ENCODE peak calls at places on chromosomes 4 and X, in five cellular contexts. One of them, this sample, is unnamed.

GRCh38 chr4:184237612-184238011 is 19.9 kb upstream of the ENPP6 start:
- DNase-seq in HepG2: no peak
- DNase-seq in H1: no peak
- DNase-seq in K562: peak
- DNase-seq in HCT116: no peak
- DNase-seq in this sample: no peak

GRCh38 chrX:8731579-8732395 is at the start of gene ANOS1:
- DNase-seq in H1: no peak
- DNase-seq in HepG2: no peak
- DNase-seq in K562: no peak
- DNase-seq in HCT116: no peak
- DNase-seq in this sample: no peak

GRCh38 chrX:119013146-119013545 is 38.7 kb downstream of the LONRF3 start:
- DNase-seq in H1: no peak
- DNase-seq in HCT116: no peak
- DNase-seq in HepG2: no peak
- DNase-seq in K562: no peak
- DNase-seq in this sample: no peak

GRCh38 chr4:128354205-128354821 is 66.7 kb upstream of the PGRMC2 start:
- DNase-seq in H1: no peak
- DNase-seq in K562: no peak
- DNase-seq in HCT116: no peak
- DNase-seq in HepG2: peak
- DNase-seq in this sample: no peak

GRCh38 chrX:71632923-71633657 is 14.8 kb upstream of the CXCR3 start:
- DNase-seq in H1: no peak
- DNase-seq in K562: no peak
- DNase-seq in HCT116: no peak
- DNase-seq in HepG2: no peak
- DNase-seq in this sample: no peak

GRCh38 chr4:172776203-172776896 is 392.3 kb upstream of the GALNT7 start:
- DNase-seq in HCT116: no peak
- DNase-seq in H1: no peak
- DNase-seq in HepG2: no peak
- DNase-seq in K562: no peak
- DNase-seq in this sample: no peak

GRCh38 chr4:186953601-186954260 is 230.1 kb upstream of the FAT1 start:
- DNase-seq in HCT116: no peak
- DNase-seq in HepG2: no peak
- DNase-seq in K562: no peak
- DNase-seq in H1: no peak
- DNase-seq in this sample: no peak

GRCh38 chr4:167966161-167966560 is 126.2 kb upstream of the ANXA10 start:
- DNase-seq in HCT116: no peak
- DNase-seq in K562: no peak
- DNase-seq in H1: no peak
- DNase-seq in HepG2: no peak
- DNase-seq in this sample: no peak

GRCh38 chr4:149735796-149736195 is 79.8 kb downstream of the IQCM start:
- DNase-seq in K562: no peak
- DNase-seq in HCT116: no peak
- DNase-seq in HepG2: no peak
- DNase-seq in H1: no peak
- DNase-seq in this sample: no peak

GRCh38 chr4:183337833-183338232 is 15.6 kb upstream of the CLDN24 start:
- DNase-seq in K562: no peak
- DNase-seq in HCT116: no peak
- DNase-seq in HepG2: no peak
- DNase-seq in H1: no peak
- DNase-seq in this sample: no peak

GRCh38 chr4:24007740-24008348 is 118.0 kb upstream of the PPARGC1A start:
- DNase-seq in HepG2: peak
- DNase-seq in K562: no peak
- DNase-seq in H1: no peak
- DNase-seq in HCT116: no peak
- DNase-seq in this sample: no peak

GRCh38 chr4:113248320-113248719 is 198.9 kb downstream of the ANK2 start:
- DNase-seq in H1: peak
- DNase-seq in HepG2: peak
- DNase-seq in HCT116: peak
- DNase-seq in K562: peak
- DNase-seq in this sample: no peak

GRCh38 chr4:5125326-5125725 is 74.0 kb downstream of the STK32B start:
- DNase-seq in HCT116: no peak
- DNase-seq in K562: no peak
- DNase-seq in H1: no peak
- DNase-seq in HepG2: no peak
- DNase-seq in this sample: no peak

GRCh38 chr4:158624889-158625478 is 46.7 kb downstream of the C4orf46 start:
- DNase-seq in H1: no peak
- DNase-seq in HepG2: peak
- DNase-seq in HCT116: peak
- DNase-seq in K562: peak
- DNase-seq in this sample: peak

DNA sequence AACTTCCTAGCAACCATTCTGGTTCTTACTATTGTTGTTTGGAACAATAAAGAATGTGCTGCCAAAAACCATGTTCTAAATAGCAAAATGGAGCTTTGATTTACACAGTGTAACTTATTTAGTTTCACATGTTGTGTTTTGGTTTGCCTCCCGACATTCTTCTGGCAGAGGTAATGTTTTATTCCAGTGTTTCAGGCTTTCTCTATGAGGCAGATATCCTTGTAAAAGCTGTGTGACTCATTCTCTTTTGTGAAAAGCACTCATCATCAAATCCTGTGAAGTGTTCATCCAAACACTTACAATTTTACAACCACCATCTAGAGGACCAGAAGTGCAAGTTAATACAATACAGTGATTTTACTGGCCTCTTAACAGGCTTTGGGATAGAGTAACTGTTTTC is 219.0 kb upstream of the GIMD1 start:
- DNase-seq in HCT116: no peak
- DNase-seq in K562: no peak
- DNase-seq in HepG2: no peak
- DNase-seq in H1: no peak
- DNase-seq in this sample: no peak
- TF ChIP-seq SRF in HCT116: no peak
- TF ChIP-seq SRF in K562: no peak
- TF ChIP-seq SRF in HepG2: no peak
- TF ChIP-seq SRF in H1: no peak
- TF ChIP-seq SRF in this sample: no peak

DNA sequence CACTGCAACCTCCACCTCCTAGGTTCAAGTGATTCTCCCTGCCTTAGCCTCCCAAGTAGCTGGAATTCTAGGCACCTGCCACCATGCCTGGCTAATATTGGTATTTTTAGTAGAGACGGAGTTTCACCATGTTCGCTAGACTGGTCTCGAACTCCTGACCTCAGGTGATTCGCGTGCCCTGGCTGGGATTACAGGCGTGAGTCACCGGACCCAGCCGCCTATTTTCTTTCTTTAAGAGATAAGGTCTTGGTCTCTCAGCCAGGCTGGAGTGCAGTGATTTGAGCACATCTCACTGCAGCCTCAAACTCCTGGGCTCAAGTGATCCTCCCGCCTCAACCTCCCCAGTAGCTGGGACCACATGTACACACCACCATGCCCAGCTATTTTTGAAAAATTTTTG is 166.5 kb downstream of the DHRSX start:
- DNase-seq in HCT116: no peak
- DNase-seq in HepG2: no peak
- DNase-seq in H1: no peak
- DNase-seq in K562: no peak
- DNase-seq in this sample: no peak
- TF ChIP-seq SRF in HCT116: no peak
- TF ChIP-seq SRF in HepG2: no peak
- TF ChIP-seq SRF in H1: no peak
- TF ChIP-seq SRF in K562: no peak
- TF ChIP-seq SRF in this sample: no peak

GRCh38 chr4:52016985-52017384 is 3.2 kb downstream of the LRRC66 start:
- DNase-seq in H1: no peak
- DNase-seq in HCT116: no peak
- DNase-seq in K562: no peak
- DNase-seq in HepG2: no peak
- DNase-seq in this sample: no peak

GRCh38 chr4:52017809-52018208 is 2.4 kb downstream of the LRRC66 start:
- DNase-seq in H1: no peak
- DNase-seq in HCT116: no peak
- DNase-seq in K562: no peak
- DNase-seq in HepG2: no peak
- DNase-seq in this sample: no peak

GRCh38 chr4:52014903-52015302 is 5.3 kb downstream of the LRRC66 start:
- DNase-seq in H1: no peak
- DNase-seq in HepG2: no peak
- DNase-seq in HCT116: no peak
- DNase-seq in K562: no peak
- DNase-seq in this sample: no peak

GRCh38 chr4:52015366-52015765 is 4.8 kb downstream of the LRRC66 start:
- DNase-seq in HCT116: no peak
- DNase-seq in H1: no peak
- DNase-seq in K562: peak
- DNase-seq in HepG2: peak
- DNase-seq in this sample: no peak

DNA sequence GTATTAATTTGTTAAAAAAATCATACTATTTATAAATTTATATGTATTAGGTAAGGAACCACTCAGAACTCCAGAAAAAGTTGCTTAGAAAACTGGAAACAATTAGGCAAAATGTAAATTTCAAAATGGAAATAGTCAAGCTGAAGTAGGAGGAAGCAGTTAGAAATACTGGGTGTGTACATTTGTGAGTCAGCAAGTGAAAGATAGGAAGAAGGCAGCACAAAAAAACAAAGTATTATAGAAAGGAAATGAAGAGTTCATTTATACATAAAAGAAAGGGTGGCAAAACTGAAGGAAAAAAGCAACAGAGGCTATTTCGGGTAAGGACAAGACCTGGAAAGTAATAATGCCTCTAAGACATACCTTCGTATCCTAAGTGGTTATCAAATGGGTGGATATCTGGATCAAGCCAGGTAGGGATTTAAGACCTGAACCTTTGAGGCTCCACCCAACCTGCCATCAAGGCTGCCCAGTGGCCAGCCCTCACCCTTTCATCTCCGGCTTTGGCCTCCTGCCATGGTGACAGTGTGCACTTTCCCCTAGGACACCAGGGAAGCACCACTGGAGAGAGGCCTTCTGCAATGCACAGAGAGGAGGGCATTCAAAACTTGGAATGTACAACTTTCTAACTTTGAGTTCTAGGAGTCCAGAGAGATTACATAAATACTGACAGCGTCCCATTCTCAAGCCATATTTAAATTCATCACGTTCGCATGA is at the start of gene LRRC66:
- DNase-seq in K562: no peak
- DNase-seq in HCT116: peak
- DNase-seq in H1: no peak
- DNase-seq in HepG2: peak
- DNase-seq in this sample: no peak
- TF ChIP-seq SRF in K562: no peak
- TF ChIP-seq SRF in HCT116: no peak
- TF ChIP-seq SRF in H1: no peak
- TF ChIP-seq SRF in HepG2: no peak
- TF ChIP-seq SRF in this sample: no peak

DNA sequence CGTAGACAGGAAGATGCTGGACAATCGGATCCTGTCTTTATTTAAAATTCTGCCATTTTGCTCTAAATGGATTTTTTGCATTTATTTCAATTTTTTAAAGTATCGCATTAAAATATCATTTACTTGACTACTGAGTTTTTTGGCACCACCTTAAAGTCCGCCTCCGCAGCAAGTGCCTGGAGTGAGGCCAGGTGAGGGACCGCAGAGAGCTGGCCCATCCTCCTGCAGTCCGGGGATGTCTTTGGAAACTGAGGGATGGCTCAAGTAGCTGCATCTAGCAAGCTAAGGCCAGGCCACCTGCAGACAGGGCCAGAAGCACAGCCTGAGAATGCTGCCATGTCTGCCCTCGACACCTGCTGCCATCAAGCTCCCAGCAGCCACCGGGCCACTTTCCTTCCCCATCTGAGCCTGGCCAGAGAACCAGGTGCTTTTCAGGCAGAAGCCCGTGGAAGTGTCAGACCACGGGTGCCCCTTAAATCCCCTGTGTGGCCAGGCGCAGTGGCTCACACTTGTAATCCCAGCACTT is 69.6 kb downstream of the ABLIM2 start:
- DNase-seq in K562: no peak
- DNase-seq in HCT116: no peak
- DNase-seq in HepG2: no peak
- DNase-seq in H1: no peak
- DNase-seq in this sample: no peak
- TF ChIP-seq SRF in K562: no peak
- TF ChIP-seq SRF in HCT116: no peak
- TF ChIP-seq SRF in HepG2: no peak
- TF ChIP-seq SRF in H1: no peak
- TF ChIP-seq SRF in this sample: no peak

GRCh38 chr4:89204624-89205023 is 93.3 kb downstream of the TIGD2 start:
- DNase-seq in HCT116: no peak
- DNase-seq in H1: no peak
- DNase-seq in K562: no peak
- DNase-seq in HepG2: no peak
- DNase-seq in this sample: no peak
- TF ChIP-seq SRF in HCT116: no peak
- TF ChIP-seq SRF in H1: no peak
- TF ChIP-seq SRF in K562: no peak
- TF ChIP-seq SRF in HepG2: no peak
- TF ChIP-seq SRF in this sample: no peak

DNA sequence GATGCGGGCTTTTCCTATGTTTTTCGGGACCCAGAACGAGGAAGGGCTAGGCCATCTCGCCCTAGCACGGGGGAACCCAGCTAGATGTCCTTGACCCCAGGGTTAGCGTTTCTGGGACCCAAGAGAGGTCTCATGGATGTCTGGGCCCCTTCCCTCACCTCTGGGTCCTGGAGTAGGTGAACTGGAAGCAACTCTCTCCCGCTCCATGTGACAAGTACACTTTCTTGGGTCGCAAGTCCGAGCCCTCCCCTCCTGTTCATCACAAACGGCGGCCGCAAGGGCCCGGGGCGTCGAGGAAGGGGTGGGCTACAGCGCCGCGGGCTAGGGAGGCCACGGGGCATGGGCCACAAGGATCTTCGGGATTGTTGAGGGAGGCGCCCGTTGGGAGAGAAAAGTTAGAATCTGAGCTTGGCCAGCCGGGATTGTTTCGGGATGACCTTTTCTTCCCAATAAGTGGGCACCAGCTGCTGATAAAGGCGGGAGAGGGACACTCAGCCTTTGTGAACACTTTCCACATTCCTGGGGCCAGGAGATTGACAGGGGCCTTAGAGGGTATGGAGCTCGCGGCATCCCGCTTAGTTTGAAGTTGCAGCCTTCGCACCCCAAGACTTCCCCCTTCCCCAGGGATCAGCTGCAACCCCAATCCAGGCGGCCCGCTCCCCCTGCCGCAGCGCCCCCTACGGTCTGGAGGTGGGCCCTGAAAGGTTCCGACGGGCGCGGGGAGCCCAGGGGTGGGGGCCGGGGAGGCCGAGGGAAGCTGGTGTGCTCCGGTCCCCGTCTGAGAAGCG is 137.0 kb upstream of the ZIC3 start:
- DNase-seq in HCT116: no peak
- DNase-seq in H1: no peak
- DNase-seq in HepG2: no peak
- DNase-seq in K562: no peak
- DNase-seq in this sample: no peak
- TF ChIP-seq SRF in HCT116: no peak
- TF ChIP-seq SRF in H1: no peak
- TF ChIP-seq SRF in HepG2: no peak
- TF ChIP-seq SRF in K562: no peak
- TF ChIP-seq SRF in this sample: no peak

This sample was measured in GM12878.